ENCODE peak calls at places on chromosomes 16 and 17, in five cellular contexts. D is colonic mucosa; C is fibroblast of pulmonary artery; V is CD8-positive, alpha-beta T cell; T is left ventricle myocardium inferior. U is an unnamed sample.
A peak's percentile ranks its signal among the peaks of the same experiment; 100 is the strongest.

GRCh38 chr17:83055911-83056582 is 23.4 kb upstream of the METRNL start:
- DNase-seq in D (no peak), C (peak; percentile 56), V (no peak), T (peak; percentile 15), U (peak; percentile 57)

GRCh38 chr16:24776486-24777220 is 47.2 kb downstream of the TNRC6A start:
- DNase-seq in D (no peak), C (peak; percentile 71), V (no peak), T (peak; percentile 37), U (peak; percentile 82)

GRCh38 chr17:15941781-15942180 is 3.1 kb upstream of the ADORA2B start:
- DNase-seq in D (no peak), C (no peak), V (no peak), T (no peak), U (no peak)

GRCh38 chr16:27189335-27189972 is 13.9 kb upstream of the KDM8 start:
- DNase-seq in D (no peak), C (no peak), V (no peak), T (no peak), U (no peak)

GRCh38 chr16:56781565-56781964 is 51.6 kb downstream of the NUP93 start:
- DNase-seq in D (no peak), C (no peak), V (no peak), T (no peak), U (no peak)

GRCh38 chr17:81869221-81870154 is 1.6 kb downstream of the ARHGDIA start:
- DNase-seq in D (peak; percentile 45), C (peak; percentile 38), V (peak; percentile 65), T (no peak), U (no peak)

GRCh38 chr16:51450913-51451312 is 299.8 kb upstream of the SALL1 start:
- DNase-seq in D (no peak), C (no peak), V (no peak), T (no peak), U (no peak)

GRCh38 chr16:47848481-47849109 is 307.2 kb downstream of the ABCC12 start:
- DNase-seq in D (no peak), C (peak; percentile 27), V (no peak), T (no peak), U (peak; percentile 50)

GRCh38 chr17:39183045-39183444 is 14.4 kb downstream of the CACNB1 start:
- DNase-seq in D (no peak), C (no peak), V (no peak), T (no peak), U (no peak)

GRCh38 chr16:1434644-1435592 is 4.0 kb downstream of the PERCC1 start:
- DNase-seq in D (no peak), C (no peak), V (no peak), T (no peak), U (no peak)

GRCh38 chr16:46649571-46649970 is 28.4 kb upstream of the SHCBP1 start:
- DNase-seq in D (peak; percentile 31), C (peak; percentile 49), V (no peak), T (peak; percentile 51), U (no peak)

GRCh38 chr17:66775881-66776400 is 59.0 kb upstream of the CACNG5 start:
- DNase-seq in D (no peak), C (no peak), V (no peak), T (no peak), U (no peak)

GRCh38 chr16:4115209-4115940 is 867 bp downstream of the ADCY9 start:
- DNase-seq in D (peak; percentile 51), C (peak; percentile 74), V (peak; percentile 67), T (peak; percentile 67), U (peak; percentile 38)

GRCh38 chr17:2111691-2112090 is 56.8 kb downstream of the HIC1 start:
- DNase-seq in D (no peak), C (peak; percentile 69), V (no peak), T (no peak), U (peak; percentile 69)

GRCh38 chr17:63354251-63354650 is 91.9 kb downstream of the CYB561 start:
- DNase-seq in D (no peak), C (peak; percentile 31), V (no peak), T (no peak), U (no peak)

GRCh38 chr17:76150712-76151622 is 9.9 kb upstream of the FOXJ1 start:
- DNase-seq in D (no peak), C (no peak), V (peak; percentile 48), T (no peak), U (no peak)

GRCh38 chr16:3963203-3963602 is 82.7 kb upstream of the CREBBP start:
- DNase-seq in D (no peak), C (no peak), V (peak; percentile 54), T (no peak), U (no peak)

GRCh38 chr16:2527071-2527783 is 4.0 kb downstream of the CEMP1 start:
- DNase-seq in D (no peak), C (no peak), V (no peak), T (no peak), U (no peak)

GRCh38 chr17:72588961-72589360 is 468.1 kb downstream of the SOX9 start:
- DNase-seq in D (peak; percentile 80), C (no peak), V (no peak), T (no peak), U (no peak)

GRCh38 chr17:64262422-64263260 is at the start of gene TEX2:
- DNase-seq in D (peak; percentile 62), C (no peak), V (peak; percentile 75), T (peak; percentile 60), U (no peak)

GRCh38 chr17:34503804-34504203 is 75.6 kb upstream of the TMEM132E start:
- DNase-seq in D (no peak), C (peak; percentile 8), V (no peak), T (peak; percentile 35), U (no peak)

GRCh38 chr17:535165-535564 is 179.5 kb downstream of the VPS53 start:
- DNase-seq in D (no peak), C (no peak), V (no peak), T (no peak), U (no peak)

GRCh38 chr16:87406495-87407088 is 14.5 kb downstream of the MAP1LC3B start:
- DNase-seq in D (no peak), C (no peak), V (no peak), T (peak; percentile 11), U (no peak)

GRCh38 chr16:53465606-53466290 is 31.5 kb downstream of the RBL2 start:
- DNase-seq in D (no peak), C (peak; percentile 83), V (no peak), T (no peak), U (peak; percentile 46)

GRCh38 chr16:71311553-71312158 is 22.5 kb upstream of the CMTR2 start:
- DNase-seq in D (no peak), C (peak; percentile 14), V (peak; percentile 50), T (no peak), U (no peak)

GRCh38 chr17:82860606-82861392 is 21.0 kb upstream of the ZNF750 start:
- DNase-seq in D (no peak), C (no peak), V (no peak), T (no peak), U (no peak)

GRCh38 chr16:10314811-10315210 is 71.0 kb upstream of the ATF7IP2 start:
- DNase-seq in D (no peak), C (peak; percentile 28), V (no peak), T (no peak), U (no peak)

GRCh38 chr16:85231959-85232358 is 119.7 kb upstream of the CIBAR2 start:
- DNase-seq in D (no peak), C (peak; percentile 58), V (no peak), T (peak; percentile 46), U (no peak)

GRCh38 chr16:1771072-1771863 is at the start of gene NME3:
- DNase-seq in D (peak; percentile 85), C (peak; percentile 59), V (peak; percentile 85), T (peak; percentile 86), U (no peak)

GRCh38 chr17:57679356-57679755 is 65.7 kb downstream of the CCDC182 start:
- DNase-seq in D (peak; percentile 9), C (no peak), V (peak; percentile 15), T (no peak), U (no peak)
- H3K4me3 ChIP-seq in D (no peak overlapping the region), C (no peak overlapping the region), V (no peak overlapping the region), T (no peak overlapping the region), U (no peak overlapping the region)

GRCh38 chr16:75306102-75306762 is 54.8 kb upstream of the BCAR1 start:
- DNase-seq in D (peak; percentile 63), C (no peak), V (no peak), T (no peak), U (no peak)
- H3K4me3 ChIP-seq in D (no peak overlapping the region), C (no peak overlapping the region), V (no peak overlapping the region), T (peak overlapping the region; percentile 33), U (no peak overlapping the region)

DNA sequence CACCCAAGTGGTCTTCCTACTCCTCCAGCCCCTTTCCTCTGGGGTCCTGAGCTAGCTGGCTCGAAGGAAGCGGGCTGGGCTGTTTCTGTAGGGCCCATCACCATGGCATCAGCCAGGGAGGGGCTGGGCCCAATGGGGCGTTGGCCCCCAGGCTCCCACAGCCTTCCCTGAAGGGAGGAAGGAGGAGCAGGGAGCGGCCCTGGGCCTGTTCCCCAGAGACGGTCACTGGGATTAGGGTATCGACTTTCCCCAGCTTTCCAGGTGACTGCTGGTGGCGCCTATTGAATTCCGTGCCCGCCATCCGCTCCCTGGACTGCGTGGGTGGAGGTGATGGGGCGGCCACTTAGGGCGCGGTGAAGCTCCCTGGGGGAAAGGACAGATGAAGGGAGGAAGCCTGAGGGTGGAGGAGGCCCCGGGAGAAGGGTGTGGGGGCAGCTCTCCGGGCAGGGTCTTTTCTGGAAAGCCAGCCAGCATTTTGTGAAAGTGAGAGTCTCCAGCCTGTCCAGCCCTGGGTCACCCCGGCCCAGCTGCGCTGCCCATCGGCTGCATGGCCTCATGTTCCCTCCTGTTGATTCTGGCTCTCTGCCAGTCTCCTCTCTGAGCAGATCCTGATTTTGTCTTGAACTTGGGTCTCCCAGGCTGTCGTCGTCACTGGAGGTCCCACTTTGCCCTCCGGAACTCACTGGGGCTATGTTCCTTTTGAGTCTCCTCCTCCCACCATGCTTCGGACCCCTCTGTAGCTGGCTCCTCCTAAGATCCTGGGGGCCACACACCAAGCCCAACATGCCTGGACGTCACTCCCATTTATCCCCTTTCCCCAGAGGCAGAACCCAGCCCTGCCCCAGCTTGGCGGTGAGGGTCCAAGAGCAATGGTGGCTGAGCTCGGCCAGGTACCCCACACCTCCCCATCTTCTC is 9.8 kb downstream of the NHERF1 start:
- DNase-seq in D (no peak), C (peak; percentile 43), V (no peak), T (peak; percentile 45), U (no peak)
- H3K4me3 ChIP-seq in D (no peak overlapping the region), C (no peak overlapping the region), V (peak overlapping the region; percentile 41), T (peak overlapping the region; percentile 34), U (no peak overlapping the region)

DNA sequence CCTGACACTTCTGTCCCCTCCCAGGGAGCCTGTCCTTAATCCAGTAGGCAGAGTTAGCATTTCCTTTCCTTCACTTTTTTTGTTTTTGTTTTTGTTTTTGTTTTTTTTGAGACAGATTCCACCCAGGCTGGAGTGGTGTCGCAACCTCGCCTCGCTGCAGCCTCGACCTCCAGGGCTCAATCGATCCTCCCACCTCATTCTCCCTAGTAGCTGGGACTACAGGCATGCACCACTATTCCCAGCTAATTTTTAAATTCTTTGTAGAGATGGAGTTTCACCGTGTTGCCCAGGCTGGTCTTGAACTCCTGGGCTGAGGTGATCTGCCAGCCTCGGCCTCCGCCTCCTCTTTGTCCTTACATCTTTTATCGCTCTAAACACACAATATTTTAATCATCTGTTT is 4.0 kb downstream of the NHERF1 start:
- DNase-seq in D (no peak), C (no peak), V (no peak), T (no peak), U (no peak)
- H3K4me3 ChIP-seq in D (no peak overlapping the region), C (no peak overlapping the region), V (no peak overlapping the region), T (no peak overlapping the region), U (no peak overlapping the region)